ENCODE peak calls at places on chromosomes 7 and 10, in four cellular contexts. One of them, this sample, is unnamed.
A peak's percentile ranks its signal among the peaks of the same experiment; 100 is the strongest.

GRCh38 chr10:76315240-76315639 is 883.8 kb downstream of the LRMDA start:
- DNase-seq in GM13977: no peak
- DNase-seq in neural progenitor cell: no peak
- DNase-seq in retina: no peak
- DNase-seq in this sample: no peak

GRCh38 chr7:80942261-80943041 is 23.6 kb upstream of the SEMA3C start:
- DNase-seq in retina: no peak
- DNase-seq in neural progenitor cell: no peak
- DNase-seq in GM13977: no peak
- DNase-seq in this sample: no peak

GRCh38 chr10:34187201-34187600 is 627.9 kb downstream of the PARD3 start:
- DNase-seq in GM13977: no peak
- DNase-seq in neural progenitor cell: no peak
- DNase-seq in retina: no peak
- DNase-seq in this sample: no peak

GRCh38 chr7:129222064-129222463 is 2.8 kb upstream of the AHCYL2 start:
- DNase-seq in neural progenitor cell: no peak
- DNase-seq in retina: no peak
- DNase-seq in GM13977: no peak
- DNase-seq in this sample: no peak

GRCh38 chr7:156456503-156457115 is 184.0 kb upstream of the RNF32 start:
- DNase-seq in neural progenitor cell: no peak
- DNase-seq in GM13977: no peak
- DNase-seq in retina: no peak
- DNase-seq in this sample: peak; percentile 45

GRCh38 chr7:156545989-156546388 is 94.6 kb upstream of the RNF32 start:
- DNase-seq in GM13977: no peak
- DNase-seq in neural progenitor cell: peak; percentile 22
- DNase-seq in retina: peak; percentile 34
- DNase-seq in this sample: no peak

GRCh38 chr7:111756687-111757178 is 194.4 kb upstream of the IMMP2L start:
- DNase-seq in GM13977: no peak
- DNase-seq in retina: no peak
- DNase-seq in neural progenitor cell: peak; percentile 75
- DNase-seq in this sample: no peak

GRCh38 chr7:116367171-116367813 is 132.2 kb upstream of the CAV2 start:
- DNase-seq in GM13977: no peak
- DNase-seq in neural progenitor cell: peak; percentile 55
- DNase-seq in retina: no peak
- DNase-seq in this sample: no peak

GRCh38 chr7:50939026-50939425 is 156.3 kb upstream of the GRB10 start:
- DNase-seq in retina: no peak
- DNase-seq in neural progenitor cell: no peak
- DNase-seq in GM13977: no peak
- DNase-seq in this sample: no peak

GRCh38 chr7:79452032-79452494 is 1.4 kb downstream of the MAGI2 start:
- DNase-seq in neural progenitor cell: peak; percentile 82
- DNase-seq in GM13977: peak; percentile 15
- DNase-seq in retina: peak; percentile 92
- DNase-seq in this sample: peak; percentile 75

GRCh38 chr10:25177754-25178135 is 2.9 kb downstream of the GPR158 start:
- DNase-seq in GM13977: no peak
- DNase-seq in retina: no peak
- DNase-seq in neural progenitor cell: no peak
- DNase-seq in this sample: no peak

GRCh38 chr10:3452683-3453388 is 280.3 kb upstream of the PITRM1 start:
- DNase-seq in GM13977: no peak
- DNase-seq in retina: no peak
- DNase-seq in neural progenitor cell: no peak
- DNase-seq in this sample: no peak

GRCh38 chr10:78416031-78416800 is 382.6 kb downstream of the RPS24 start:
- DNase-seq in retina: no peak
- DNase-seq in neural progenitor cell: no peak
- DNase-seq in GM13977: no peak
- DNase-seq in this sample: no peak

GRCh38 chr10:11625019-11625735 is 13.7 kb upstream of the USP6NL start:
- DNase-seq in neural progenitor cell: no peak
- DNase-seq in retina: no peak
- DNase-seq in GM13977: peak; percentile 47
- DNase-seq in this sample: no peak

GRCh38 chr7:149003560-149004305 is 24.6 kb downstream of the PDIA4 start:
- DNase-seq in retina: no peak
- DNase-seq in GM13977: no peak
- DNase-seq in neural progenitor cell: no peak
- DNase-seq in this sample: no peak